ENCODE peak calls at places on chromosomes 11 and 22, in four cellular contexts. One of them, this sample, is unnamed.

GRCh38 chr22:19576460-19577421 is 52.5 kb upstream of the CLDN5 start:
- DNase-seq in body of pancreas: no peak
- DNase-seq in OCI-LY7: peak; percentile 4
- DNase-seq in endothelial cell of umbilical vein: peak; percentile 90
- DNase-seq in this sample: no peak

GRCh38 chr11:13772223-13773046 is 104.0 kb downstream of the FAR1 start:
- DNase-seq in OCI-LY7: peak; percentile 90
- DNase-seq in endothelial cell of umbilical vein: peak; percentile 72
- DNase-seq in body of pancreas: no peak
- DNase-seq in this sample: no peak

GRCh38 chr22:37796079-37796478 is 11.7 kb upstream of the GCAT start:
- DNase-seq in body of pancreas: no peak
- DNase-seq in OCI-LY7: no peak
- DNase-seq in endothelial cell of umbilical vein: no peak
- DNase-seq in this sample: no peak

GRCh38 chr11:13687271-13687670 is 18.8 kb downstream of the FAR1 start:
- DNase-seq in OCI-LY7: no peak
- DNase-seq in endothelial cell of umbilical vein: no peak
- DNase-seq in body of pancreas: no peak
- DNase-seq in this sample: no peak

GRCh38 chr11:36091256-36091811 is 147.5 kb downstream of the LDLRAD3 start:
- DNase-seq in endothelial cell of umbilical vein: peak; percentile 35
- DNase-seq in OCI-LY7: no peak
- DNase-seq in body of pancreas: no peak
- DNase-seq in this sample: no peak

GRCh38 chr11:107834995-107835394 is 23.6 kb downstream of the SLC35F2 start:
- DNase-seq in body of pancreas: no peak
- DNase-seq in OCI-LY7: no peak
- DNase-seq in endothelial cell of umbilical vein: no peak
- DNase-seq in this sample: no peak

GRCh38 chr11:12765428-12765827 is 91.2 kb downstream of the TEAD1 start:
- DNase-seq in endothelial cell of umbilical vein: no peak
- DNase-seq in body of pancreas: peak; percentile 28
- DNase-seq in OCI-LY7: peak; percentile 11
- DNase-seq in this sample: peak; percentile 67

GRCh38 chr22:45880732-45881523 is 96.0 kb downstream of the WNT7B start:
- DNase-seq in endothelial cell of umbilical vein: no peak
- DNase-seq in OCI-LY7: no peak
- DNase-seq in body of pancreas: peak; percentile 12
- DNase-seq in this sample: peak; percentile 17

GRCh38 chr11:122743949-122744876 is 88.7 kb downstream of the UBASH3B start:
- DNase-seq in endothelial cell of umbilical vein: peak; percentile 82
- DNase-seq in body of pancreas: no peak
- DNase-seq in OCI-LY7: peak; percentile 92
- DNase-seq in this sample: no peak

GRCh38 chr11:31702966-31703365 is 108.2 kb downstream of the PAX6 start:
- DNase-seq in body of pancreas: no peak
- DNase-seq in endothelial cell of umbilical vein: no peak
- DNase-seq in OCI-LY7: no peak
- DNase-seq in this sample: no peak

GRCh38 chr11:44579172-44579804 is 13.8 kb downstream of the CD82 start:
- DNase-seq in body of pancreas: no peak
- DNase-seq in OCI-LY7: no peak
- DNase-seq in endothelial cell of umbilical vein: peak; percentile 28
- DNase-seq in this sample: no peak

GRCh38 chr22:50170453-50171318 is at the start of gene PANX2:
- DNase-seq in OCI-LY7: no peak
- DNase-seq in endothelial cell of umbilical vein: no peak
- DNase-seq in body of pancreas: no peak
- DNase-seq in this sample: no peak

GRCh38 chr11:85772700-85773099 is 38.2 kb downstream of the SYTL2 start:
- DNase-seq in body of pancreas: no peak
- DNase-seq in OCI-LY7: no peak
- DNase-seq in endothelial cell of umbilical vein: no peak
- DNase-seq in this sample: no peak

GRCh38 chr22:18048441-18048898 is 24.1 kb upstream of the MICAL3 start:
- DNase-seq in body of pancreas: no peak
- DNase-seq in endothelial cell of umbilical vein: no peak
- DNase-seq in OCI-LY7: no peak
- DNase-seq in this sample: no peak

DNA sequence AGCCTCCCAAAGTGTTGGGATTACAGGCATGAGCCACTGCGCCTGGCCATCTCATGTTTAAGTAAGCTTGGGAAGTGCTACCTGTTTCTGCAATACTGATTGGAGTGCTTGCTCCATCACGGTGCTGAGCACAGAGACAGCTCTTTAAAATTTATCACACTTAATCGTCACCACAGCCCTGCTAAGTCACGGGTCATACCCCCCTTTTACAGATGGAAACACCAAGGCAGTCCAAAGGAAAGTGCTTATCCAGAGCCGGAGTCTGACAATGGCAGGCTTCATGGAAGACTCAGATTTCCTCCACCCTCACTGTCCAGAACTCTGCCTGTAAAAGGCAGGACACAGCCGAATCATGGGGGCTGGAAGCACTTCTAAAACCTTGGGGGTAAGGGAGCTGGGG is 2.7 kb upstream of the C22orf15 start:
- DNase-seq in endothelial cell of umbilical vein: no peak
- DNase-seq in OCI-LY7: no peak
- DNase-seq in body of pancreas: no peak
- DNase-seq in this sample: no peak
- TF ChIP-seq CTCF in endothelial cell of umbilical vein: no peak
- TF ChIP-seq CTCF in OCI-LY7: no peak
- TF ChIP-seq CTCF in body of pancreas: no peak
- TF ChIP-seq CTCF in this sample: no peak

DNA sequence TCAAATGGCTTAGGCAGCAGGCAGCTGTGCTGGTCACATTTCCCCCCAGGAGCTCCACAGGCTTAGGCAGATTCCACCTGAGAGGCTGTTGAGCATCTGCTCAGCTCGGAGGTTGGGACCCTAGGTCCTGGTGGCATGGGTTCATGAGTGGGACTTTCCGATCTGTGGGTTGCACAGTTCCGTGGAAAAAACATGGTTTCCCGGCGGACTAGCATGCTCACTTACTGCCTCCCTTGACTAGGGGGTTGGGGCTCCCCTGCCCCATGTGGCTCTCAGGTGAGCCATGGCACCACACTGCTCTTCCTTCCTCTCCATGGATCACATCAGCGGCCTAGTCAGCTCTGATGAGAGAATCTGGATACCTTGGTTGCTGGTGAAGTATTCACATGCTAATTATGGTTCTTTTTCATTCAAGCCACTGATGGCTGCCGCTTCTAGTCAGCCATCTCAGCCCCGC is 685.1 kb downstream of the METTL15 start:
- DNase-seq in OCI-LY7: no peak
- DNase-seq in body of pancreas: no peak
- DNase-seq in endothelial cell of umbilical vein: no peak
- DNase-seq in this sample: no peak
- H3K4me3 ChIP-seq in OCI-LY7: no peak overlapping the region
- H3K4me3 ChIP-seq in body of pancreas: no peak overlapping the region
- H3K4me3 ChIP-seq in endothelial cell of umbilical vein: no peak overlapping the region
- H3K4me3 ChIP-seq in this sample: no peak overlapping the region

GRCh38 chr22:27107005-27107404 is 449.6 kb downstream of the MIAT start:
- DNase-seq in OCI-LY7: no peak
- DNase-seq in endothelial cell of umbilical vein: no peak
- DNase-seq in body of pancreas: no peak
- DNase-seq in this sample: no peak
- H3K27ac ChIP-seq in OCI-LY7: no peak overlapping the region
- H3K27ac ChIP-seq in endothelial cell of umbilical vein: no peak overlapping the region
- H3K27ac ChIP-seq in body of pancreas: no peak overlapping the region
- H3K27ac ChIP-seq in this sample: no peak overlapping the region

DNA sequence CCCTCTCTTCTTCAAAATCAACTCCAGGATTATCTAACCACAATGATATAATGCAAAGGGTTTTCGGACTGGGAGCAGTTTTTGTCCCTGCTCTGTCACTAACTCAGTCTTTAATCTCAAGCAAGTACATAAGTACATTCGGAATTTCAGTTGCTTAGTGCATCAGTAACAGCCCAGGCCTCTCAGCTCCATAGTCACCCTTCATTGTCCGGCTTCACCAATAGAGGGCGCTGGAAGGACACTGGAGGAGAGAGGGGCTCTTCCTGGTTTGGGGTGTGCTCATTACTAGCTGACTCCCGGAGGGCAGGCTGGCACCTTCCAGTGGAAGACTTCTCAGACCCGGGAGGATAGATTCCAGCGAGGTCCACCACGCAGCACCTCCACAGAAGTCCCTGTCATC is 90.4 kb upstream of the PDGFD start:
- DNase-seq in OCI-LY7: peak; percentile 32
- DNase-seq in body of pancreas: peak; percentile 22
- DNase-seq in endothelial cell of umbilical vein: peak; percentile 23
- DNase-seq in this sample: peak; percentile 41
- TF ChIP-seq CTCF in OCI-LY7: peak; percentile 79
- TF ChIP-seq CTCF in body of pancreas: peak; percentile 44
- TF ChIP-seq CTCF in endothelial cell of umbilical vein: peak; percentile 52
- TF ChIP-seq CTCF in this sample: peak; percentile 37

DNA sequence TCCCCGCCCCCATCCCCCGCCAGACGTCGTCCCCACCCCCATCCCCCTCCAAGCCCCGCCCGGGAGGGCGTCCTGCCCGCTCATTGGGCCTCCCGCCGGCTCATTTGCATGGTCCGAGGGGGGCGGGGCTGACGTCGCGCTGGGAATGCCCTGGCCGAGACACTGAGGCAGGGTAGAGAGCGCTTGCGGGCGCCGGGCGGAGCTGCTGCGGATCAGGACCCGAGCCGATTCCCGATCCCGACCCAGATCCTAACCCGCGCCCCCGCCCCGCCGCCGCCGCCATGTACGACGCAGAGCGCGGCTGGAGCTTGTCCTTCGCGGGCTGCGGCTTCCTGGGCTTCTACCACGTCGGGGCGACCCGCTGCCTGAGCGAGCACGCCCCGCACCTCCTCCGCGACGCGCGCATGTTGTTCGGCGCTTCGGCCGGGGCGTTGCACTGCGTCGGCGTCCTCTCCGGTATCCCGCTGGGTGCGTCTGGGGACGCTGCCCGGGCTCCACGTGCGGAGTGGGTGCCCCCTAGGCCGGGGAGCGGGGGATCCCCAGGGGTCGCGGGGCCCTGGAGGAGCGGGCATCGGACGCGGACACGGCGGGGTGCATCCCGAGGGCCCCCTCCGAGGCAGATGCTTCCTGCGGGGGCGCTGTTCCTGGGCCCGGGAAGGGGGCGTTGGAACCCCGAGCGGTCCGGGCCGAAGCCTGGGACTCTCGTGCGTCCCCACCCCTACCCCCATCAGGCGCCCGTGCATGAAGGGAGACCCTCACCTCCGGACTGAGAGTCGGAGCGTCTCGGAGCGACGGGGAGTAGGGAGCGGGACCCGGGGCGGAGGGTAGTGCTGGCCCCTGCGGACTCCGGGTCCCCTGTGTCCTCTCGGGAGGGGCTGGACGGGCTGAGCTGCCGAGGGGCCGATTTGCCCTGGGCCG is at the start of gene PNPLA3:
- DNase-seq in endothelial cell of umbilical vein: peak; percentile 88
- DNase-seq in OCI-LY7: no peak
- DNase-seq in body of pancreas: peak; percentile 87
- DNase-seq in this sample: peak; percentile 91
- H3K4me3 ChIP-seq in endothelial cell of umbilical vein: peak within 1 kb of the TSS; percentile 55
- H3K4me3 ChIP-seq in OCI-LY7: no peak within 1 kb of the TSS
- H3K4me3 ChIP-seq in body of pancreas: peak within 1 kb of the TSS; percentile 27
- H3K4me3 ChIP-seq in this sample: peak within 1 kb of the TSS; percentile 76

DNA sequence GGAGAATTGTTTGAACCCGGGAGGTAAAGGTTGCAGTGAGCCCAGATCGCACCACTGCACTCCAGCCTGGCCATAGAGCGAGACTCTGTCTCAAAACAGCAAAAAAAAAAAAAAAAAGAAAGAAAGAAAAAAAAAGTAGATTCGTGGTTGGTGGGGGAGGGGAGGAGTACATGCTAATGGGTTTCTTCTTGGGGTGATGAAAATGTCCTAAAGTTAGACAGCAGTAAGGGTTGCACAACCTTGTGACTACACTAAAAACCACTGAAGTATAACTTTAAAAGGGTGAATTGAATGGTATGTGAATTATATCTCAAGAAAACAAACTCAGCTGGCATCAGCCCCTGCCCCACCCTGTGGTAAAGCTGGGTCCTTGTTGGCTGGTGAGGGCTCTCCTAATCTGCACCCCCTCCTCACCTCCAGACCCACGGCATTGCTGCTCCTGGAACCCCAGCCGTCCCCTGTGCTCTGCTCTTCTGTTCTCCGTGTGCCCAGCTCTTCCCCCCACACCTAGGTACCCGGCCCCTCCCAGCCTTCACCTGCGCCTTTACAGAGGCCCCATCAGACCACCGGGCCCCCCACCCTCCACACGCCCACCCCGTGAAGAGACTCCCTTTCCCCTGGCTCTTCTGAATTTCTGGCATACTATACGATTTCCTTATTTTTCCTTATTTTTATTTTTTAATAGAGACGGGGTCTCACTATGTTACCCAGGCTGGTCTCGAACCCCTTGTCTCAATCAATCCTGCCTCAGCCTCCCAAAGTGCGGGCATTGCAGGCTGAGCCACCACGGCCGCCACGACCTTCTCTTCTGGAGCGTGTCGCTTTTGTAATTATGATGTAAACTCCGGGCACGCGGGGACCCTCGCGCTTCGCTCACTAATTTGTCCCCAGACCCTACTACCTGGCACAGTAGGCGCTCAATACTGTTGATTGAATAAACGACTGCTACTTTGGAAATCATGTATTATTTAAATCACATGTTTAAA is 927 bp upstream of the FADD start:
- DNase-seq in OCI-LY7: no peak
- DNase-seq in body of pancreas: no peak
- DNase-seq in endothelial cell of umbilical vein: no peak
- DNase-seq in this sample: no peak
- H3K27ac ChIP-seq in OCI-LY7: no peak overlapping the region
- H3K27ac ChIP-seq in body of pancreas: peak overlapping the region; percentile 89
- H3K27ac ChIP-seq in endothelial cell of umbilical vein: no peak overlapping the region
- H3K27ac ChIP-seq in this sample: peak overlapping the region; percentile 86